ENCODE peak calls at places on chromosomes 5 and 9, in nine cellular contexts. Y is CD8-positive, alpha-beta T cell; M is activated CD4-positive, alpha-beta memory T cell treated with anti-CD3 and anti-CD28 coated beads, Interleukin-2, amount 10 ng/mL, durations not matched to agents 7 days and 5 days; I is stimulated activated CD4-positive, alpha-beta T cell treated with anti-CD3 and anti-CD28 coated beads, Interleukin-2, amount 100 ng/mL, for 24 hours; S is astrocyte of the spinal cord; C is mesothelial cell of epicardium; X is NCI-H524 treated with DMSO at 0.1 percent for 48 hours; J is NCI-H748 treated with DMSO at 0.1 percent for 48 hours; Z is NCI-H1092. T is an unnamed sample.

GRCh38 chr5:171863928-171864327 is 78.3 kb downstream of the SMIM23 start:
- DNase-seq in Y (no peak), M (no peak), I (no peak), S (peak), C (no peak), X (no peak), J (no peak), Z (no peak), T (no peak)

GRCh38 chr5:98205691-98206461 is 567.6 kb upstream of the RGMB start:
- DNase-seq in Y (no peak), M (no peak), I (no peak), S (peak), C (no peak), X (no peak), J (no peak), Z (no peak), T (no peak)

GRCh38 chr5:78405820-78406750 is 45.7 kb downstream of the SCAMP1 start:
- DNase-seq in Y (no peak), M (no peak), I (no peak), S (peak), C (no peak), X (no peak), J (no peak), Z (no peak), T (no peak)

GRCh38 chr9:2299156-2299842 is 284.2 kb downstream of the SMARCA2 start:
- DNase-seq in Y (no peak), M (no peak), I (no peak), S (no peak), C (no peak), X (peak), J (peak), Z (peak), T (no peak)

GRCh38 chr5:65986050-65986451 is 59.7 kb downstream of the ERBIN start:
- DNase-seq in Y (no peak), M (no peak), I (no peak), S (peak), C (no peak), X (no peak), J (no peak), Z (no peak), T (no peak)

GRCh38 chr5:78235289-78235688 is 59.2 kb downstream of the AP3B1 start:
- DNase-seq in Y (no peak), M (no peak), I (no peak), S (peak), C (no peak), X (no peak), J (no peak), Z (no peak), T (no peak)

GRCh38 chr5:42953061-42953460 is 87.1 kb downstream of the ANXA2R start:
- DNase-seq in Y (no peak), M (no peak), I (no peak), S (no peak), C (no peak), X (no peak), J (no peak), Z (no peak), T (no peak)

GRCh38 chr9:76725885-76726284 is 38.4 kb upstream of the PCA3 start:
- DNase-seq in Y (no peak), M (no peak), I (no peak), S (no peak), C (no peak), X (no peak), J (no peak), Z (no peak), T (no peak)

GRCh38 chr9:38106488-38106887 is 37.5 kb upstream of the SHB start:
- DNase-seq in Y (no peak), M (no peak), I (no peak), S (no peak), C (no peak), X (peak), J (no peak), Z (no peak), T (no peak)

GRCh38 chr5:43711496-43711895 is 108.5 kb downstream of the NNT start:
- DNase-seq in Y (no peak), M (no peak), I (no peak), S (peak), C (no peak), X (no peak), J (no peak), Z (no peak), T (no peak)

GRCh38 chr9:81207651-81208050 is 481.7 kb downstream of the TLE1 start:
- DNase-seq in Y (no peak), M (no peak), I (no peak), S (no peak), C (no peak), X (no peak), J (no peak), Z (no peak), T (no peak)

GRCh38 chr5:179273074-179273435 is 72.2 kb downstream of the ADAMTS2 start:
- DNase-seq in Y (no peak), M (no peak), I (no peak), S (no peak), C (no peak), X (no peak), J (no peak), Z (no peak), T (no peak)

GRCh38 chr9:120885968-120886367 is 9.0 kb upstream of the PHF19 start:
- DNase-seq in Y (no peak), M (no peak), I (no peak), S (no peak), C (no peak), X (no peak), J (no peak), Z (no peak), T (no peak)

GRCh38 chr5:129906177-129906887 is 2.1 kb downstream of the CHSY3 start:
- DNase-seq in Y (no peak), M (no peak), I (no peak), S (peak), C (no peak), X (no peak), J (no peak), Z (no peak), T (no peak)

GRCh38 chr9:94806307-94806893 is 79.9 kb downstream of the AOPEP start:
- DNase-seq in Y (no peak), M (no peak), I (no peak), S (no peak), C (no peak), X (no peak), J (peak), Z (no peak), T (no peak)

GRCh38 chr5:79191457-79191856 is 44.5 kb upstream of the JMY start:
- DNase-seq in Y (no peak), M (no peak), I (no peak), S (no peak), C (no peak), X (peak), J (no peak), Z (no peak), T (no peak)

GRCh38 chr9:85142461-85143401 is 473.2 kb downstream of the NTRK2 start:
- DNase-seq in Y (no peak), M (no peak), I (no peak), S (no peak), C (no peak), X (no peak), J (peak), Z (no peak), T (no peak)

GRCh38 chr5:93163010-93163663 is 417.9 kb downstream of the NR2F1-AS1 start:
- DNase-seq in Y (no peak), M (no peak), I (no peak), S (peak), C (no peak), X (no peak), J (no peak), Z (no peak), T (no peak)

GRCh38 chr9:130772185-130772584 is 62.9 kb upstream of the ABL1 start:
- DNase-seq in Y (no peak), M (no peak), I (no peak), S (no peak), C (no peak), X (no peak), J (no peak), Z (no peak), T (no peak)

GRCh38 chr9:130260816-130261765 is 4.5 kb upstream of the HMCN2 start:
- DNase-seq in Y (no peak), M (no peak), I (no peak), S (no peak), C (no peak), X (no peak), J (no peak), Z (no peak), T (no peak)

GRCh38 chr9:120870206-120870605 is 6.8 kb downstream of the PHF19 start:
- DNase-seq in Y (no peak), M (no peak), I (no peak), S (no peak), C (no peak), X (no peak), J (no peak), Z (no peak), T (no peak)

GRCh38 chr5:435156-435790 is 7.7 kb upstream of the EXOC3 start:
- DNase-seq in Y (no peak), M (no peak), I (no peak), S (no peak), C (no peak), X (no peak), J (no peak), Z (no peak), T (no peak)

GRCh38 chr9:136743639-136744211 is 985 bp upstream of the LCN10 start:
- DNase-seq in Y (no peak), M (no peak), I (no peak), S (no peak), C (no peak), X (no peak), J (no peak), Z (no peak), T (no peak)

GRCh38 chr5:90968319-90968718 is 409.7 kb downstream of the ADGRV1 start:
- DNase-seq in Y (no peak), M (no peak), I (no peak), S (peak), C (no peak), X (no peak), J (no peak), Z (no peak), T (no peak)

GRCh38 chr9:82729141-82729540 is 333.8 kb downstream of the RASEF start:
- DNase-seq in Y (no peak), M (no peak), I (no peak), S (no peak), C (no peak), X (no peak), J (no peak), Z (no peak), T (no peak)

GRCh38 chr9:15243086-15243485 is 63.9 kb downstream of the TTC39B start:
- DNase-seq in Y (no peak), M (no peak), I (no peak), S (peak), C (no peak), X (no peak), J (no peak), Z (no peak), T (no peak)

GRCh38 chr5:6745706-6746217 is 32.5 kb downstream of the TENT4A start:
- DNase-seq in Y (no peak), M (no peak), I (no peak), S (peak), C (no peak), X (peak), J (peak), Z (no peak), T (no peak)

GRCh38 chr9:130305381-130305780 is 39.8 kb downstream of the HMCN2 start:
- DNase-seq in Y (no peak), M (no peak), I (no peak), S (no peak), C (no peak), X (no peak), J (no peak), Z (no peak), T (no peak)

GRCh38 chr5:167248262-167248661 is 1043.2 kb upstream of the WWC1 start:
- DNase-seq in Y (no peak), M (no peak), I (no peak), S (no peak), C (no peak), X (no peak), J (no peak), Z (no peak), T (no peak)